ENCODE peak calls at places on chromosomes 16 and 17, in four cellular contexts. One of them, this sample, is unnamed.

GRCh38 chr16:78227855-78228254 is 128.4 kb downstream of the WWOX start:
- ATAC-seq in heart left ventricle: no peak
- ATAC-seq in aorta: no peak
- ATAC-seq in naive B cell: no peak
- ATAC-seq in this sample: no peak

GRCh38 chr17:47634870-47635269 is 14.8 kb upstream of the KPNB1 start:
- ATAC-seq in heart left ventricle: no peak
- ATAC-seq in aorta: no peak
- ATAC-seq in naive B cell: no peak
- ATAC-seq in this sample: no peak

GRCh38 chr17:36182176-36183000 is 6.0 kb upstream of the TBC1D3B start:
- ATAC-seq in heart left ventricle: peak
- ATAC-seq in aorta: peak
- ATAC-seq in naive B cell: peak
- ATAC-seq in this sample: no peak

GRCh38 chr17:45345554-45346254 is 28.9 kb upstream of the MAP3K14 start:
- ATAC-seq in heart left ventricle: peak
- ATAC-seq in aorta: peak
- ATAC-seq in naive B cell: peak
- ATAC-seq in this sample: no peak

GRCh38 chr16:23940111-23940510 is 104.3 kb downstream of the PRKCB start:
- ATAC-seq in heart left ventricle: no peak
- ATAC-seq in aorta: no peak
- ATAC-seq in naive B cell: no peak
- ATAC-seq in this sample: no peak

GRCh38 chr17:7562208-7562605 is 488 bp downstream of the SENP3 start:
- ATAC-seq in heart left ventricle: no peak
- ATAC-seq in aorta: no peak
- ATAC-seq in naive B cell: no peak
- ATAC-seq in this sample: no peak

GRCh38 chr16:57029161-57030160 is 40.1 kb downstream of the NLRC5 start:
- ATAC-seq in heart left ventricle: no peak
- ATAC-seq in aorta: no peak
- ATAC-seq in naive B cell: no peak
- ATAC-seq in this sample: no peak

GRCh38 chr16:85902366-85903155 is 3.6 kb downstream of the IRF8 start:
- ATAC-seq in heart left ventricle: no peak
- ATAC-seq in aorta: no peak
- ATAC-seq in naive B cell: peak
- ATAC-seq in this sample: peak

GRCh38 chr17:9676084-9676483 is 30.8 kb downstream of the USP43 start:
- ATAC-seq in heart left ventricle: no peak
- ATAC-seq in aorta: no peak
- ATAC-seq in naive B cell: no peak
- ATAC-seq in this sample: no peak

GRCh38 chr17:64472564-64472963 is 23.6 kb downstream of the MILR1 start:
- ATAC-seq in heart left ventricle: no peak
- ATAC-seq in aorta: no peak
- ATAC-seq in naive B cell: no peak
- ATAC-seq in this sample: no peak

GRCh38 chr16:745739-746138 is 4.9 kb upstream of the CIAO3 start:
- ATAC-seq in heart left ventricle: no peak
- ATAC-seq in aorta: no peak
- ATAC-seq in naive B cell: no peak
- ATAC-seq in this sample: no peak

GRCh38 chr17:1604831-1605528 is 23.7 kb downstream of the SLC43A2 start:
- ATAC-seq in heart left ventricle: no peak
- ATAC-seq in aorta: no peak
- ATAC-seq in naive B cell: no peak
- ATAC-seq in this sample: no peak

GRCh38 chr16:30937692-30938091 is 11.2 kb upstream of the ORAI3 start:
- ATAC-seq in heart left ventricle: no peak
- ATAC-seq in aorta: no peak
- ATAC-seq in naive B cell: no peak
- ATAC-seq in this sample: no peak

GRCh38 chr17:58337126-58337599 is 8.6 kb upstream of the TSPOAP1 start:
- ATAC-seq in heart left ventricle: no peak
- ATAC-seq in aorta: no peak
- ATAC-seq in naive B cell: peak
- ATAC-seq in this sample: no peak

GRCh38 chr16:87438611-87438985 is 46.5 kb downstream of the MAP1LC3B start:
- ATAC-seq in heart left ventricle: no peak
- ATAC-seq in aorta: no peak
- ATAC-seq in naive B cell: no peak
- ATAC-seq in this sample: no peak

GRCh38 chr17:10217916-10218315 is 19.5 kb upstream of the GAS7 start:
- ATAC-seq in heart left ventricle: no peak
- ATAC-seq in aorta: no peak
- ATAC-seq in naive B cell: no peak
- ATAC-seq in this sample: no peak

GRCh38 chr17:78132086-78132676 is 1.6 kb downstream of the TMC8 start:
- ATAC-seq in heart left ventricle: no peak
- ATAC-seq in aorta: no peak
- ATAC-seq in naive B cell: peak
- ATAC-seq in this sample: peak

GRCh38 chr17:81021531-81022370 is 13.2 kb upstream of the BAIAP2 start:
- ATAC-seq in heart left ventricle: no peak
- ATAC-seq in aorta: no peak
- ATAC-seq in naive B cell: no peak
- ATAC-seq in this sample: no peak

GRCh38 chr17:60914078-60914477 is 236.4 kb downstream of the BCAS3 start:
- ATAC-seq in heart left ventricle: no peak
- ATAC-seq in aorta: no peak
- ATAC-seq in naive B cell: no peak
- ATAC-seq in this sample: no peak

GRCh38 chr17:64213995-64214507 is 49.0 kb downstream of the TEX2 start:
- ATAC-seq in heart left ventricle: no peak
- ATAC-seq in aorta: no peak
- ATAC-seq in naive B cell: no peak
- ATAC-seq in this sample: no peak

GRCh38 chr16:31371008-31371407 is 16.0 kb downstream of the ITGAX start:
- ATAC-seq in heart left ventricle: no peak
- ATAC-seq in aorta: no peak
- ATAC-seq in naive B cell: no peak
- ATAC-seq in this sample: peak

GRCh38 chr17:82837586-82838320 is 2.1 kb downstream of the ZNF750 start:
- ATAC-seq in heart left ventricle: no peak
- ATAC-seq in aorta: no peak
- ATAC-seq in naive B cell: no peak
- ATAC-seq in this sample: no peak